ENCODE peak calls at places on chromosome 11, in four cellular contexts. X is AG04450; Y is fibroblast of mammary gland; V is CD8-positive, alpha-beta memory T cell. J is an unnamed sample.

GRCh38 chr11:71433648-71434450 is 14.3 kb downstream of the DHCR7 start:
- DNase-seq in X (no peak), Y (peak), V (no peak), J (peak)

GRCh38 chr11:34346551-34346950 is 11.3 kb downstream of the ABTB2 start:
- DNase-seq in X (no peak), Y (peak), V (no peak), J (no peak)

GRCh38 chr11:78514922-78515502 is 59.7 kb downstream of the NARS2 start:
- DNase-seq in X (no peak), Y (no peak), V (no peak), J (no peak)

GRCh38 chr11:100594320-100594719 is 92.8 kb upstream of the ARHGAP42 start:
- DNase-seq in X (no peak), Y (no peak), V (no peak), J (no peak)

GRCh38 chr11:9738700-9739099 is 74.8 kb downstream of the SWAP70 start:
- DNase-seq in X (no peak), Y (no peak), V (no peak), J (no peak)

GRCh38 chr11:64754124-64754918 is 5.5 kb downstream of the PYGM start:
- DNase-seq in X (no peak), Y (no peak), V (peak), J (no peak)

GRCh38 chr11:34909435-34909834 is 6.7 kb downstream of the APIP start:
- DNase-seq in X (no peak), Y (no peak), V (no peak), J (no peak)

GRCh38 chr11:128776088-128776433 is 82.2 kb downstream of the FLI1 start:
- DNase-seq in X (no peak), Y (no peak), V (peak), J (no peak)

GRCh38 chr11:120337896-120338840 is 2.0 kb downstream of the ARHGEF12 start:
- DNase-seq in X (no peak), Y (peak), V (no peak), J (peak)

GRCh38 chr11:123653997-123654565 is 343 bp downstream of the SCN3B start:
- DNase-seq in X (peak), Y (peak), V (no peak), J (peak)

GRCh38 chr11:66343176-66343575 is 1.7 kb downstream of the BRMS1 start:
- DNase-seq in X (no peak), Y (no peak), V (peak), J (no peak)

GRCh38 chr11:22521226-22521625 is 104.4 kb downstream of the FANCF start:
- DNase-seq in X (no peak), Y (peak), V (no peak), J (peak)

GRCh38 chr11:120169981-120170698 is 32.2 kb upstream of the TRIM29 start:
- DNase-seq in X (no peak), Y (no peak), V (no peak), J (no peak)

GRCh38 chr11:10351768-10352641 is 47.1 kb downstream of the ADM start:
- DNase-seq in X (peak), Y (peak), V (no peak), J (peak)

GRCh38 chr11:46489668-46490560 is 98.3 kb upstream of the CHRM4 start:
- DNase-seq in X (peak), Y (peak), V (no peak), J (peak)

GRCh38 chr11:13309156-13309555 is 31.6 kb downstream of the BMAL1 start:
- DNase-seq in X (no peak), Y (no peak), V (no peak), J (peak)

GRCh38 chr11:71114124-71114851 is 138.1 kb downstream of the SHANK2 start:
- DNase-seq in X (no peak), Y (no peak), V (no peak), J (no peak)

GRCh38 chr11:83613767-83614121 is 327.6 kb upstream of the CCDC90B start:
- DNase-seq in X (no peak), Y (no peak), V (no peak), J (no peak)

GRCh38 chr11:1916132-1916985 is 3.1 kb upstream of the TNNT3 start:
- DNase-seq in X (no peak), Y (no peak), V (no peak), J (no peak)

GRCh38 chr11:3802016-3802790 is 4.8 kb upstream of the NUP98 start:
- DNase-seq in X (no peak), Y (peak), V (no peak), J (no peak)

GRCh38 chr11:45593992-45594391 is 71.4 kb downstream of the CHST1 start:
- DNase-seq in X (no peak), Y (peak), V (no peak), J (no peak)

GRCh38 chr11:20080032-20080685 is 80.1 kb downstream of the DBX1 start:
- DNase-seq in X (no peak), Y (no peak), V (no peak), J (no peak)

GRCh38 chr11:65661599-65662246 is 993 bp downstream of the RELA start:
- DNase-seq in X (no peak), Y (no peak), V (no peak), J (no peak)

GRCh38 chr11:132466983-132467382 is 1065.3 kb downstream of the OPCML start:
- DNase-seq in X (no peak), Y (no peak), V (no peak), J (no peak)

GRCh38 chr11:88552377-88553029 is 215.0 kb upstream of the CTSC start:
- DNase-seq in X (no peak), Y (peak), V (peak), J (peak)

GRCh38 chr11:67031791-67032561 is 9.0 kb downstream of the SYT12 start:
- DNase-seq in X (peak), Y (peak), V (no peak), J (peak)

GRCh38 chr11:67282876-67283371 is 6.2 kb upstream of the ANKRD13D start:
- DNase-seq in X (no peak), Y (no peak), V (peak), J (no peak)

GRCh38 chr11:94974178-94974577 is 669 bp downstream of the KDM4D start:
- DNase-seq in X (no peak), Y (no peak), V (no peak), J (no peak)

GRCh38 chr11:77752518-77752917 is 68.0 kb downstream of the RSF1 start:
- DNase-seq in X (no peak), Y (peak), V (no peak), J (peak)

GRCh38 chr11:134598368-134598767 is 186.3 kb upstream of the B3GAT1 start:
- DNase-seq in X (no peak), Y (no peak), V (no peak), J (no peak)

GRCh38 chr11:15826826-15827225 is 529.5 kb downstream of the SOX6 start:
- DNase-seq in X (no peak), Y (peak), V (no peak), J (peak)

GRCh38 chr11:73577496-73577917 is 20.4 kb downstream of the FAM168A start:
- DNase-seq in X (peak), Y (peak), V (no peak), J (no peak)

GRCh38 chr11:120028181-120028935 is 109.6 kb downstream of the TRIM29 start:
- DNase-seq in X (no peak), Y (no peak), V (no peak), J (no peak)

GRCh38 chr11:10659339-10660216 is 34.0 kb downstream of the IRAG1 start:
- DNase-seq in X (peak), Y (peak), V (no peak), J (peak)

GRCh38 chr11:1060410-1060809 is 14.3 kb upstream of the MUC2 start:
- DNase-seq in X (no peak), Y (no peak), V (peak), J (no peak)

GRCh38 chr11:86174101-86175046 is 70.2 kb upstream of the EED start:
- DNase-seq in X (peak), Y (peak), V (no peak), J (peak)

GRCh38 chr11:102421262-102421661 is 31.3 kb downstream of the TMEM123 start:
- DNase-seq in X (no peak), Y (no peak), V (no peak), J (no peak)

GRCh38 chr11:62141111-62142042 is 17.6 kb downstream of the INCENP start:
- DNase-seq in X (no peak), Y (no peak), V (no peak), J (no peak)

GRCh38 chr11:96265236-96265737 is 77.7 kb downstream of the MAML2 start:
- DNase-seq in X (no peak), Y (no peak), V (no peak), J (no peak)

GRCh38 chr11:96267001-96267489 is 76.0 kb downstream of the MAML2 start:
- DNase-seq in X (no peak), Y (peak), V (no peak), J (no peak)

GRCh38 chr11:96264364-96264763 is 78.6 kb downstream of the MAML2 start:
- DNase-seq in X (no peak), Y (no peak), V (no peak), J (no peak)

GRCh38 chr11:96265972-96266371 is 77.0 kb downstream of the MAML2 start:
- DNase-seq in X (no peak), Y (no peak), V (no peak), J (no peak)

DNA sequence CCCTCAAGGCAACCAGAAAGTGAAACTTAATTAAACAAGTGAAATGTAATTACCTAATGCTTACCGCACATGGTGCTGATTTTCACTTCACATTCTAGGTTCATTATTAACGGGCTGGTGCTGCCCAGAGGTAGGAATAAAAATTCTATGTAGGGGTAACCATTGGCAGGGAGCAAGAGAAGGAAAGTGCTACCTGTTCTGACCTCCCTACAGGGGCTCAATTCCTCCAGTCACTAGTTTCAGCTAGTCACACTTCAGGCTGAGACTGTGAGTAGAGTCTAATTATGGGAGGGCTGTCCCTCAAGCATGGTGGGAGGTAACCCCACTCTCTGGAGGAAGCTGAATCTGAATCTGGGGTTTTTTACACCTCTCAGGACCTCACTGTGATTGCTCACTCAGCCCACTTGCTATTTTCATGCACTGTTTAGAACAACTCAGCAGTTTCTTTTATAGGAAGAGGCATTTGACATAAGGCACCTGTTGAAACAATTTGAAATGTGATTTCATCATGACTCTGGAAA is 75.4 kb downstream of the MAML2 start:
- DNase-seq in X (no peak), Y (no peak), V (peak), J (peak)
- H3K4me3 ChIP-seq in X (no peak), Y (no peak), V (peak), J (no peak)

GRCh38 chr11:6362185-6362867 is 27.9 kb upstream of the SMPD1 start:
- DNase-seq in X (no peak), Y (no peak), V (no peak), J (peak)
- H3K4me3 ChIP-seq in X (no peak), Y (no peak), V (no peak), J (no peak)

GRCh38 chr11:69671734-69672465 is 3.3 kb downstream of the LTO1 start:
- DNase-seq in X (no peak), Y (no peak), V (no peak), J (no peak)

GRCh38 chr11:69677744-69678143 is 2.6 kb upstream of the LTO1 start:
- DNase-seq in X (no peak), Y (no peak), V (no peak), J (no peak)

GRCh38 chr11:69670158-69670845 is 4.9 kb downstream of the LTO1 start:
- DNase-seq in X (peak), Y (peak), V (peak), J (peak)

GRCh38 chr11:69674886-69675714 is at the start of gene LTO1:
- DNase-seq in X (peak), Y (peak), V (peak), J (peak)

GRCh38 chr11:69674267-69674885 is 777 bp downstream of the LTO1 start:
- DNase-seq in X (peak), Y (peak), V (no peak), J (peak)
- H3K4me3 ChIP-seq in X (peak), Y (peak), V (peak), J (peak)

DNA sequence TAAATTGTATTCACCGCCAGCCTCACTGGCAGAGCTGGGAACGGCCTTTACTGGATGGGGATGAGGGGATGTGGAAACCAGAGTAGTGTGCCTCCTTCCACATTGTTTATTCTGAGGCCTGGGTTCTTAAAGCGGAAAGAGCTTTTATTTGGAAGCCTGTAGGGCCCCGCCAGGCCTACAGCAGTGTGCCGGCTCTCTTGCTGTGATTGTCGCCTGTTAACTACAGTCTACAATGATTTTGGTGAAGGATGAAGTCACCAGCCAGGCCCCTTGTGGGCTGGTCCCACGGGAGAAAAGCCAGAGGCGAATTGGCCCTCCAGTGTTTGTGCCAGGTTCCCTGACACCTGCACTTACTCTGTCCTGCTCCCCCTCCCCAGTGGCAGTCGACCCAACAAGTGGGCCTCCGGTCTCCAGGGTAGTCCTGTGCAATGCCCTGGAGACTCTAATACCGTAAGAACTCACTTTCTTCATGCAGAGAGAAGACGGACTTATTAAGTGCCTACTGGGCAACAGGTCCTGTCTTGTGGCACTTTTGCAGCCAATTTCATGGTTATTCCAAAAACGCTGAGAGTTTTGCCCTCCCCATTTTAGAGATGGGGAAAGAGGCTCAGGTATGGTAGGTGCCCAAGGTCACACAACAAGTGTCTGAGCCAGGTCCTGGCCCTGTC is 1.2 kb downstream of the MICAL2 start:
- DNase-seq in X (no peak), Y (no peak), V (no peak), J (no peak)
- H3K4me3 ChIP-seq in X (peak), Y (peak), V (peak), J (peak)

GRCh38 chr11:130454495-130455262 is 6.2 kb downstream of the ADAMTS15 start:
- DNase-seq in X (no peak), Y (peak), V (no peak), J (no peak)
- H3K4me3 ChIP-seq in X (no peak), Y (no peak), V (no peak), J (no peak)

GRCh38 chr11:118199135-118199534 is 22.7 kb upstream of the SCN2B start:
- DNase-seq in X (no peak), Y (no peak), V (no peak), J (no peak)
- H3K4me3 ChIP-seq in X (no peak), Y (no peak), V (no peak), J (no peak)

DNA sequence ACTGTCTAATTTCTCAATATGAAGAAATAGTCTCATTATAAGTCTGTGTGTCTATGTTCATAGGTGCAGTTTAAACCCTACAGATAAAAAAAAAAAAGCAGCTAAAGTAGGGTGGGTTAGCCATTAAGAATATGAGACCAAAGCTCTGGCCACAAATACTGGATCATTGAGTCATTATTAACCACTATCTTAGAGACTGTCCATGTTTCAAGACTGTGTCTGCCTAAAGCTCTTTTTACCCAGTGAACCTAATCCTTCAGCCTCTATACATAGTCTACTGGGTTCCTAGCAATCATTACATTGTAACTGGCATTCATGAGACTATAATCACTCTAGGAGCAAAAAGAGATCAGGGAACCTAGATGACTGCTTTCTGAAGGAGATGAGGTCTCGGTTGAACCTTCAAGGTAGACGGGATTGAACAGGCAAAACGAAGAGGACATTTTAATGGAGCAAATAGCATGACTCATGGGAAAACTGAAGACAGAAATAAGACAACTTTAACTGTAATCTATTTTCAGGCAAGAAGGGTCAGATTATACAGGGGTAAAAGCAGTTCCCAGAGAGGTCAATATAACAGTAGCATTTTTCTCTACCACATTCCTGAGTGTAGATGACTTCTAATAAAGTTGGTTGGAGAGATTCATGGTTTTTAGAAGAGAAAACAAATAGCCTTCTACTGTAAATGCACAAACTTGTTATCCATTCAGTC is 64.0 kb upstream of the FIBIN start:
- DNase-seq in X (no peak), Y (no peak), V (no peak), J (no peak)
- H3K4me3 ChIP-seq in X (no peak), Y (no peak), V (no peak), J (no peak)

GRCh38 chr11:47765086-47765485 is 2.1 kb downstream of the FNBP4 start:
- DNase-seq in X (no peak), Y (no peak), V (no peak), J (no peak)
- H3K4me3 ChIP-seq in X (peak), Y (peak), V (no peak), J (peak)

GRCh38 chr11:126917531-126918204 is 82.9 kb downstream of the KIRREL3 start:
- DNase-seq in X (peak), Y (peak), V (no peak), J (peak)
- H3K4me3 ChIP-seq in X (peak), Y (no peak), V (no peak), J (no peak)

GRCh38 chr11:87493516-87493915 is 455.8 kb downstream of the TMEM135 start:
- DNase-seq in X (no peak), Y (no peak), V (no peak), J (no peak)
- H3K4me3 ChIP-seq in X (no peak), Y (no peak), V (no peak), J (no peak)